ENCODE peak calls at places on chromosomes 11 and 22, in eight cellular contexts. W, K, L, G, P, V, N and A are unnamed samples.
A peak's percentile ranks its signal among the peaks of the same experiment; 100 is the strongest.

GRCh38 chr11:11426226-11426915 is 73.3 kb upstream of the CSNK2A3 start:
- DNase-seq in W (no peak), K (peak; percentile 48), L (no peak), G (peak; percentile 58), P (no peak), V (no peak), N (no peak), A (peak; percentile 28)

GRCh38 chr11:119222308-119222707 is 16.2 kb downstream of the CBL start:
- DNase-seq in W (peak; percentile 74), K (no peak), L (peak; percentile 51), G (peak; percentile 69), P (no peak), V (no peak), N (no peak), A (peak; percentile 46)

GRCh38 chr11:34640050-34640971 is 19.4 kb downstream of the EHF start:
- DNase-seq in W (no peak), K (peak; percentile 80), L (no peak), G (no peak), P (no peak), V (no peak), N (no peak), A (no peak)

GRCh38 chr11:90775573-90776165 is 552.8 kb upstream of the CHORDC1 start:
- DNase-seq in W (no peak), K (no peak), L (no peak), G (no peak), P (no peak), V (no peak), N (no peak), A (no peak)

GRCh38 chr11:86735462-86736302 is 63.3 kb upstream of the ME3 start:
- DNase-seq in W (peak; percentile 87), K (peak; percentile 74), L (no peak), G (peak; percentile 62), P (no peak), V (no peak), N (no peak), A (peak; percentile 57)

GRCh38 chr11:86397351-86397750 is 22.7 kb downstream of the CCDC81 start:
- DNase-seq in W (no peak), K (no peak), L (no peak), G (no peak), P (no peak), V (no peak), N (no peak), A (no peak)

GRCh38 chr11:44509291-44509690 is 56.2 kb upstream of the CD82 start:
- DNase-seq in W (no peak), K (no peak), L (no peak), G (no peak), P (no peak), V (no peak), N (no peak), A (no peak)

GRCh38 chr11:97364047-97364446 is 974.2 kb downstream of the JRKL start:
- DNase-seq in W (peak; percentile 1), K (peak; percentile 3), L (no peak), G (peak; percentile 3), P (peak; percentile 12), V (no peak), N (no peak), A (no peak)

GRCh38 chr11:774873-775592 is 2.3 kb downstream of the GATD1 start:
- DNase-seq in W (peak; percentile 49), K (peak; percentile 59), L (no peak), G (peak; percentile 61), P (peak; percentile 4), V (no peak), N (peak; percentile 68), A (no peak)

GRCh38 chr11:110317516-110317932 is 21.1 kb upstream of the RDX start:
- DNase-seq in W (peak; percentile 73), K (peak; percentile 49), L (no peak), G (peak; percentile 36), P (no peak), V (no peak), N (no peak), A (no peak)

GRCh38 chr11:44983786-44984185 is 33.1 kb upstream of the TP53I11 start:
- DNase-seq in W (no peak), K (peak; percentile 4), L (no peak), G (no peak), P (no peak), V (no peak), N (no peak), A (no peak)

GRCh38 chr11:61345170-61345610 is 12.2 kb downstream of the TKFC start:
- DNase-seq in W (peak; percentile 46), K (no peak), L (no peak), G (no peak), P (no peak), V (no peak), N (no peak), A (no peak)

GRCh38 chr11:115199501-115199900 is 304.7 kb downstream of the CADM1 start:
- DNase-seq in W (no peak), K (no peak), L (no peak), G (no peak), P (no peak), V (no peak), N (no peak), A (no peak)

GRCh38 chr11:2428322-2428795 is 16.0 kb downstream of the TRPM5 start:
- DNase-seq in W (peak; percentile 43), K (peak; percentile 35), L (no peak), G (peak; percentile 41), P (peak; percentile 77), V (peak; percentile 86), N (no peak), A (peak; percentile 34)

GRCh38 chr22:29478326-29479276 is 1.4 kb upstream of the NEFH start:
- DNase-seq in W (no peak), K (no peak), L (no peak), G (no peak), P (no peak), V (no peak), N (no peak), A (no peak)

GRCh38 chr22:47807506-47807905 is 1045.1 kb downstream of the TBC1D22A start:
- DNase-seq in W (no peak), K (no peak), L (no peak), G (no peak), P (no peak), V (no peak), N (peak; percentile 20), A (no peak)

GRCh38 chr11:26849009-26849408 is 127.1 kb upstream of the SLC5A12 start:
- DNase-seq in W (peak; percentile 51), K (peak; percentile 6), L (no peak), G (no peak), P (no peak), V (no peak), N (no peak), A (no peak)

GRCh38 chr11:92886243-92886905 is 83.1 kb upstream of the MTNR1B start:
- DNase-seq in W (peak; percentile 51), K (peak; percentile 70), L (peak; percentile 11), G (peak; percentile 55), P (peak; percentile 65), V (no peak), N (no peak), A (peak; percentile 43)

GRCh38 chr22:46238541-46238940 is 11.6 kb downstream of the CDPF1 start:
- DNase-seq in W (no peak), K (no peak), L (no peak), G (no peak), P (no peak), V (no peak), N (no peak), A (no peak)

GRCh38 chr11:46675288-46675851 is 25.0 kb downstream of the ARHGAP1 start:
- DNase-seq in W (peak; percentile 88), K (peak; percentile 72), L (no peak), G (peak; percentile 72), P (no peak), V (no peak), N (no peak), A (peak; percentile 73)

GRCh38 chr11:122197055-122197987 is 81.3 kb upstream of the BLID start:
- DNase-seq in W (peak; percentile 97), K (peak; percentile 98), L (peak; percentile 94), G (peak; percentile 99), P (no peak), V (no peak), N (no peak), A (peak; percentile 99)

GRCh38 chr11:33158596-33158995 is 2.7 kb downstream of the CSTF3 start:
- DNase-seq in W (no peak), K (no peak), L (no peak), G (no peak), P (no peak), V (no peak), N (no peak), A (no peak)

GRCh38 chr11:109329716-109330115 is 92.3 kb upstream of the C11orf87 start:
- DNase-seq in W (no peak), K (peak; percentile 18), L (no peak), G (no peak), P (peak; percentile 29), V (no peak), N (no peak), A (no peak)

GRCh38 chr11:72652133-72652532 is 22.1 kb downstream of the PDE2A start:
- DNase-seq in W (no peak), K (no peak), L (no peak), G (no peak), P (no peak), V (no peak), N (no peak), A (no peak)

GRCh38 chr11:10742460-10743208 is 8.4 kb upstream of the CTR9 start:
- DNase-seq in W (peak; percentile 77), K (peak; percentile 65), L (no peak), G (peak; percentile 65), P (no peak), V (no peak), N (no peak), A (peak; percentile 85)

GRCh38 chr22:41966607-41967240 is 2.5 kb upstream of the SEPTIN3 start:
- DNase-seq in W (peak; percentile 86), K (peak; percentile 82), L (peak; percentile 61), G (peak; percentile 92), P (peak; percentile 68), V (no peak), N (no peak), A (peak; percentile 94)
- TF ChIP-seq CTCF in W (peak; percentile 31), K (peak; percentile 46), L (peak; percentile 43), G (peak; percentile 41), P (peak; percentile 42), V (peak; percentile 43), N (peak; percentile 60), A (peak; percentile 78)

GRCh38 chr11:75478690-75479597 is 45.9 kb upstream of the KLHL35 start:
- DNase-seq in W (no peak), K (no peak), L (no peak), G (no peak), P (no peak), V (no peak), N (no peak), A (no peak)
- TF ChIP-seq CTCF in W (no peak), K (no peak), L (no peak), G (no peak), P (no peak), V (no peak), N (no peak), A (no peak)

GRCh38 chr11:66157182-66157864 is 87.3 kb downstream of the PACS1 start:
- DNase-seq in W (peak; percentile 16), K (peak; percentile 26), L (no peak), G (peak; percentile 11), P (peak; percentile 21), V (no peak), N (no peak), A (peak; percentile 5)
- TF ChIP-seq CTCF in W (no peak), K (no peak), L (peak; percentile 18), G (no peak), P (peak; percentile 10), V (no peak), N (no peak), A (peak; percentile 31)

DNA sequence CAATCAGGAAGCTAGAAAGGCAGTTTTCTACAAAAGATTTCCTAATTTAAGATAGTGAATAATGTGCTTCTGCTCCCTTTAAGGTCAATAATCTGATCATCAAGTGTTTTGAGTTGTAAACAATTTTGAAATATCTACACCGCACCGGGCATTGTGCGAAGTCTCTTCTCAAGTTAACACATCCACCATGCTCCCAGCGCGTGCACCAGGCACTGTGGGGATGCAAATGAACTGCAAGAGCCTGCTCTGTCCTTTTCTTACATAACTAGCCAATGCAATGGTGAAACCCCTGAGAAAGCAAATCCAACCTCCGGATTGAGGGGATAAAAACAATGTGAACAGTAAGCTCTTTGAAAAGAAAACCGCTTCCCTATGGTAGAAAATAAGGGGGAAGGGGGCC is 274.8 kb upstream of the MPPED2 start:
- DNase-seq in W (no peak), K (no peak), L (no peak), G (no peak), P (no peak), V (no peak), N (no peak), A (no peak)
- TF ChIP-seq CTCF in W (no peak), K (no peak), L (no peak), G (no peak), P (no peak), V (no peak), N (no peak), A (no peak)